ENCODE peak calls at places on chromosomes 2 and 18, in ten cellular contexts. E is HL-60, S is Panc1, G is prostate gland, W is GM23338, O is K562, R is stomach, H is HepG2, L is HCT116, Y is GM12891. U is an unnamed sample.

GRCh38 chr2:30218814-30219213 is 12.5 kb upstream of the LBH start:
- DNase-seq in E (no peak), S (no peak), G (no peak), W (no peak), O (no peak), R (peak; percentile 17), H (no peak), L (peak; percentile 92), Y (no peak), U (no peak)

GRCh38 chr2:106191511-106192016 is 2.5 kb downstream of the UXS1 start:
- DNase-seq in E (no peak), S (no peak), G (no peak), W (peak; percentile 35), O (no peak), R (no peak), H (no peak), L (no peak), Y (no peak), U (no peak)

GRCh38 chr2:215717627-215718412 is 282.0 kb upstream of the FN1 start:
- DNase-seq in E (no peak), S (no peak), G (no peak), W (no peak), O (no peak), R (no peak), H (no peak), L (no peak), Y (no peak), U (no peak)

GRCh38 chr2:28754321-28754720 is 2.7 kb downstream of the PPP1CB start:
- DNase-seq in E (no peak), S (no peak), G (no peak), W (no peak), O (peak; percentile 25), R (no peak), H (no peak), L (no peak), Y (no peak), U (no peak)

GRCh38 chr2:119367472-119368099 is 809 bp downstream of the DBI start:
- DNase-seq in E (no peak), S (no peak), G (peak; percentile 51), W (peak; percentile 80), O (peak; percentile 54), R (peak; percentile 67), H (peak; percentile 73), L (no peak), Y (peak; percentile 56), U (peak; percentile 92)

GRCh38 chr2:96265840-96266569 is at the start of the genes CIAO1 and TMEM127:
- DNase-seq in E (peak; percentile 92), S (peak; percentile 74), G (peak; percentile 98), W (peak; percentile 98), O (peak; percentile 94), R (peak; percentile 99), H (peak; percentile 98), L (peak; percentile 90), Y (peak; percentile 99), U (peak; percentile 100)

GRCh38 chr2:15844099-15844801 is 96.1 kb upstream of the MYCN start:
- DNase-seq in E (no peak), S (no peak), G (no peak), W (no peak), O (peak; percentile 47), R (no peak), H (no peak), L (no peak), Y (no peak), U (no peak)

GRCh38 chr2:100730290-100730868 is 89.6 kb upstream of the NPAS2 start:
- DNase-seq in E (peak; percentile 29), S (no peak), G (peak; percentile 53), W (peak; percentile 81), O (no peak), R (peak; percentile 74), H (peak; percentile 82), L (peak; percentile 62), Y (no peak), U (no peak)

GRCh38 chr2:191486584-191487320 is 191.2 kb upstream of the NABP1 start:
- DNase-seq in E (no peak), S (peak; percentile 39), G (no peak), W (no peak), O (no peak), R (no peak), H (no peak), L (peak; percentile 84), Y (no peak), U (no peak)

GRCh38 chr2:29398384-29399237 is 283.4 kb downstream of the CLIP4 start:
- DNase-seq in E (no peak), S (no peak), G (no peak), W (no peak), O (no peak), R (no peak), H (no peak), L (no peak), Y (no peak), U (no peak)

GRCh38 chr18:8936646-8937045 is 165.9 kb upstream of the NDUFV2 start:
- DNase-seq in E (no peak), S (no peak), G (no peak), W (no peak), O (no peak), R (no peak), H (no peak), L (no peak), Y (no peak), U (no peak)

DNA sequence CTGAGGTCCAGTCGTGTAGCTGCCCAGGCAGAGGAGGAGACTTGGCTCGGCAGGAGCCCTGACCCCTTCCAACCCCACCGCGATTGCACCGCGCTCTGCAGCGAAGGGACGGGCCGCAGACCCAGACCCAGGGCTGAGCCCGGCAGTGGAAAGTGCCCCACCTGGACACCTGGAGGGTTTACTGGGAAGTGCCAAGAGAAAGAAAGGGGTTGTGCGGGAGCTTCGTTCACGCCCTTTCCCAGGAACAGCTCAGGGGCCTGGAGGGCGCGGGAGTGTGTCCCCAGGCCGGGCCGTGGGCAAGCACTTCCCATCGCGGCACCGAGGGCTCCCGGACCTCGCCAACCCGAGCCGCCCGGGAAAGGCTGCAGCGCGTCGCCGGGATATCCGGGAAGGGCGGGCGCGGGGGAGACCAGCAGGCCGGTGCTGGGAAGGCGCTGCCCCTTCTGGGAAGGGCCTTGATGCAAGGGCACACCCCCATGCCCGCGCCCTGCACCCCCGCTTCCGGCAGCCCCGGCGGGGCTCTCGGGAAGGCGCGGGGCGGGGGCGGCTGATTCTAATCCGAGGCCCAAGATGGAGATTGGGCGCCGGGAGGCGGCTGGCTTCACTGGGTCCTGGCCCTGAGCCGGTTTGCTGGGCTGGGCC is 36.1 kb upstream of the MRPL33 start:
- DNase-seq in E (no peak), S (no peak), G (peak; percentile 81), W (peak; percentile 90), O (peak; percentile 75), R (peak; percentile 79), H (no peak), L (no peak), Y (peak; percentile 41), U (peak; percentile 88)
- TF ChIP-seq POLR2AphosphoS5 in E (no peak), S (peak; percentile 56), G (peak; percentile 76), W (peak; percentile 76), O (no peak), R (peak; percentile 72), H (no peak), L (no peak), Y (no peak), U (peak; percentile 85)

GRCh38 chr18:23538870-23539269 is 35.6 kb downstream of the RMC1 start:
- DNase-seq in E (no peak), S (no peak), G (no peak), W (no peak), O (no peak), R (no peak), H (no peak), L (no peak), Y (no peak), U (no peak)

GRCh38 chr18:23539298-23539697 is 36.0 kb downstream of the RMC1 start:
- DNase-seq in E (no peak), S (no peak), G (no peak), W (no peak), O (no peak), R (no peak), H (no peak), L (no peak), Y (no peak), U (no peak)

GRCh38 chr18:23540867-23541266 is 37.6 kb downstream of the RMC1 start:
- DNase-seq in E (no peak), S (no peak), G (no peak), W (no peak), O (no peak), R (no peak), H (no peak), L (no peak), Y (peak; percentile 20), U (no peak)

GRCh38 chr18:23541349-23542093 is 38.2 kb downstream of the RMC1 start:
- DNase-seq in E (no peak), S (no peak), G (no peak), W (no peak), O (no peak), R (no peak), H (no peak), L (no peak), Y (no peak), U (no peak)

DNA sequence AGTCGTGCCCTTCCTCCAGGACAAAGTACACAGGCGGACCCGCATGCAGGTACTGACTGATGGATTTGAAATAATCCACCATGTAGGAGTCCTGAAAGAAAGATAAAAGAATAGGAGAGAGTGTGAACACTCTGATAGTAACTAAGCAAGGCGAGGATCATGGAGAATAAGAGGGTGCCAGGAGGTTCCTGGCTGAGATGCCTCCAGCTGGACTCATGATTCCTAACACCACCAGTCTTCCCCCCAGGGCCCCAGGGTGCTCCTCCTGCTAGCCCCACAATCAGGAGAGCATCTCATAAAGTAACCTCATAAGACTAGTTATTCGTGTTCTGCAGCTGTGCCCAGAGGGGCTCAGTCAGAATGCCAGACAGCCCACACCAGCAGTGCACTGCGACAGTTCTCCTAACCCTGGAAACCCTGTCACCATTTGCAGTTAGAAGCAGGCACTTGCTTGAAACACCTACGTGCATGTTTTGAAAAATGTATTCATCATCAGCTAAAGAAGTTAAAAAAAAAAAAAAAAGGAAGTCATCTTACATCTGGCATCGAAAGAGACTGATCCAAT is 36.7 kb downstream of the RMC1 start:
- DNase-seq in E (no peak), S (no peak), G (no peak), W (no peak), O (no peak), R (no peak), H (no peak), L (no peak), Y (no peak), U (no peak)
- TF ChIP-seq POLR2AphosphoS5 in E (no peak), S (no peak), G (no peak), W (no peak), O (no peak), R (no peak), H (no peak), L (no peak), Y (no peak), U (no peak)

DNA sequence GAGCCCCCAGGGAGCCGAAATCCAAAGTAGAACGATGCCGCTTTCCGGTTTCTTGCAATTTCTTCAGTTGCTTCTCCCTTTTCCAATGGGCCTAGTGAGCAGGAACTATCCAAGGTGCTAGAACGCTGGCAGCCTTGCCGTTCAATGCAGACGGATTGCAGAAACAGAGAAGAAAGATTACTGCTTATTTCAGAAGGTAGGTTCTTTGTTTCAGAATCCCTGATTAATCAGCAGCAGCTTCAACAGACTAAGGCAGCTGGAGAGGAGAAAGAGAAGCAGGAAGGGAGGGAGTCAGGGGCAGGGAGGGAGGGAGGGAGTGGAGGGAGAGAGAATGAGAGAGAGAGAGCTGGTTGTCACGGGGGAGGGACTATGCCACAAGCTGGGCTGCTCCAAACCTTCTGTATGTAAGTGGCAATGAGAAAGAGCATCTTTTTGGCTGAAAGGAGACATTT is 576 bp downstream of the NYAP2 start:
- DNase-seq in E (no peak), S (no peak), G (no peak), W (peak; percentile 86), O (no peak), R (no peak), H (peak; percentile 9), L (no peak), Y (no peak), U (no peak)
- TF ChIP-seq POLR2AphosphoS5 in E (no peak), S (no peak), G (no peak), W (no peak), O (no peak), R (no peak), H (no peak), L (no peak), Y (no peak), U (no peak)

GRCh38 chr2:126643431-126643830 is 12.5 kb upstream of the GYPC start:
- DNase-seq in E (no peak), S (no peak), G (no peak), W (peak; percentile 40), O (no peak), R (no peak), H (no peak), L (no peak), Y (no peak), U (no peak)
- TF ChIP-seq POLR2AphosphoS5 in E (no peak), S (no peak), G (no peak), W (no peak), O (no peak), R (no peak), H (no peak), L (no peak), Y (no peak), U (no peak)